ENCODE peak calls at places on chromosomes 4 and X, in five cellular contexts. K, T, Y, F and N are unnamed samples.

GRCh38 chr4:160319221-160319867 is 1216.5 kb downstream of the RAPGEF2 start:
- DNase-seq in Y (no peak), K (no peak), T (no peak), F (no peak), N (no peak)

GRCh38 chr4:81499840-81500239 is 28.1 kb upstream of the RASGEF1B start:
- DNase-seq in K (no peak), T (peak), Y (no peak), F (peak), N (peak)

GRCh38 chr4:42282081-42282901 is 115.0 kb upstream of the SHISA3 start:
- DNase-seq in Y (no peak), K (peak), T (peak), F (peak), N (peak)

GRCh38 chrX:72685810-72686465 is 28.2 kb downstream of the PHKA1 start:
- DNase-seq in Y (no peak), F (peak), T (no peak), K (peak), N (no peak)

GRCh38 chr4:139605516-139605915 is 49.5 kb upstream of the SETD7 start:
- DNase-seq in Y (no peak), K (no peak), F (no peak), T (no peak), N (no peak)

GRCh38 chr4:1566838-1567518 is 117.1 kb downstream of the FAM53A start:
- DNase-seq in T (no peak), Y (peak), K (no peak), F (no peak), N (no peak)

GRCh38 chr4:86834901-86835300 is 14.3 kb downstream of the SLC10A6 start:
- DNase-seq in T (no peak), K (peak), F (no peak), Y (no peak), N (no peak)

GRCh38 chrX:5458300-5458699 is 770.4 kb downstream of the NLGN4X start:
- DNase-seq in T (no peak), K (no peak), F (no peak), Y (no peak), N (no peak)

GRCh38 chr4:139324620-139325019 is 22.3 kb upstream of the NDUFC1 start:
- DNase-seq in K (no peak), F (no peak), Y (no peak), T (no peak), N (no peak)

GRCh38 chrX:74925210-74926088 is at the start of gene NEXMIF:
- DNase-seq in K (peak), Y (peak), F (peak), T (no peak), N (peak)

GRCh38 chr4:47531241-47531953 is 46.3 kb downstream of the ATP10D start:
- DNase-seq in Y (no peak), T (peak), F (no peak), K (no peak), N (no peak)

GRCh38 chr4:151165205-151166000 is 66.0 kb downstream of the RPS3A start:
- DNase-seq in F (no peak), Y (no peak), K (no peak), T (no peak), N (no peak)

GRCh38 chrX:8820910-8821527 is 19.8 kb upstream of the FAM9A start:
- DNase-seq in K (peak), Y (no peak), F (no peak), T (no peak), N (no peak)

GRCh38 chr4:146159384-146160058 is 16.0 kb upstream of the LSM6 start:
- DNase-seq in K (no peak), F (no peak), Y (no peak), T (no peak), N (no peak)

GRCh38 chrX:47623540-47624027 is 3.9 kb upstream of the SYN1 start:
- DNase-seq in T (peak), F (peak), K (peak), Y (peak), N (peak)

GRCh38 chr4:165060938-165061337 is 7.3 kb downstream of the TRIM75 start:
- DNase-seq in F (no peak), K (no peak), T (no peak), Y (no peak), N (no peak)

GRCh38 chr4:7172946-7173345 is 19.4 kb upstream of the SORCS2 start:
- DNase-seq in Y (no peak), F (no peak), K (no peak), T (no peak), N (no peak)

GRCh38 chr4:3193531-3194203 is 55.3 kb upstream of the MSANTD1 start:
- DNase-seq in T (peak), F (no peak), K (no peak), Y (no peak), N (no peak)

GRCh38 chr4:25862411-25863346 is at the start of gene SEL1L3:
- DNase-seq in Y (peak), F (no peak), K (no peak), T (no peak), N (peak)

GRCh38 chrX:23656684-23657083 is 10.6 kb upstream of the PRDX4 start:
- DNase-seq in T (no peak), K (no peak), Y (no peak), F (no peak), N (no peak)